ENCODE peak calls at places on chromosomes 1 and 21, in four cellular contexts. One of them, this sample, is unnamed.

GRCh38 chr21:35191128-35191527 is 142.0 kb upstream of the RUNX1 start:
- DNase-seq in GM19239: no peak
- DNase-seq in NCI-H1930: no peak
- DNase-seq in nephron progenitor cell: no peak
- DNase-seq in this sample: no peak

GRCh38 chr1:110874303-110875215 is 1.6 kb downstream of the CD53 start:
- DNase-seq in GM19239: no peak
- DNase-seq in NCI-H1930: no peak
- DNase-seq in nephron progenitor cell: no peak
- DNase-seq in this sample: no peak

GRCh38 chr1:57831624-57832023 is 407.8 kb upstream of the DAB1 start:
- DNase-seq in GM19239: no peak
- DNase-seq in NCI-H1930: no peak
- DNase-seq in nephron progenitor cell: no peak
- DNase-seq in this sample: no peak

GRCh38 chr1:109740615-109741373 is at the start of gene GSTM3:
- DNase-seq in GM19239: no peak
- DNase-seq in NCI-H1930: no peak
- DNase-seq in nephron progenitor cell: no peak
- DNase-seq in this sample: no peak

GRCh38 chr1:205140113-205140512 is 18.3 kb upstream of the RBBP5 start:
- DNase-seq in GM19239: no peak
- DNase-seq in NCI-H1930: no peak
- DNase-seq in nephron progenitor cell: no peak
- DNase-seq in this sample: no peak

GRCh38 chr1:198298653-198299052 is 141.9 kb downstream of the NEK7 start:
- DNase-seq in GM19239: no peak
- DNase-seq in NCI-H1930: no peak
- DNase-seq in nephron progenitor cell: no peak
- DNase-seq in this sample: no peak

GRCh38 chr1:113197662-113198330 is 124.8 kb downstream of the LRIG2 start:
- DNase-seq in GM19239: no peak
- DNase-seq in NCI-H1930: no peak
- DNase-seq in nephron progenitor cell: no peak
- DNase-seq in this sample: no peak

GRCh38 chr1:207854001-207854400 is 56.9 kb downstream of the CD34 start:
- DNase-seq in GM19239: no peak
- DNase-seq in NCI-H1930: no peak
- DNase-seq in nephron progenitor cell: no peak
- DNase-seq in this sample: peak

GRCh38 chr1:201282931-201283829 is at the start of gene PKP1:
- DNase-seq in GM19239: no peak
- DNase-seq in NCI-H1930: no peak
- DNase-seq in nephron progenitor cell: peak
- DNase-seq in this sample: no peak

GRCh38 chr1:152953761-152954160 is 6.8 kb downstream of the SPRR5 start:
- DNase-seq in GM19239: no peak
- DNase-seq in NCI-H1930: no peak
- DNase-seq in nephron progenitor cell: no peak
- DNase-seq in this sample: no peak

GRCh38 chr1:193079187-193079586 is 19.8 kb downstream of the RO60 start:
- DNase-seq in GM19239: no peak
- DNase-seq in NCI-H1930: no peak
- DNase-seq in nephron progenitor cell: no peak
- DNase-seq in this sample: no peak

GRCh38 chr1:225834417-225835329 is 24.7 kb downstream of the EPHX1 start:
- DNase-seq in GM19239: no peak
- DNase-seq in NCI-H1930: no peak
- DNase-seq in nephron progenitor cell: no peak
- DNase-seq in this sample: no peak

GRCh38 chr1:103191327-103191726 is 83.0 kb upstream of the COL11A1 start:
- DNase-seq in GM19239: no peak
- DNase-seq in NCI-H1930: no peak
- DNase-seq in nephron progenitor cell: no peak
- DNase-seq in this sample: no peak

GRCh38 chr1:100400332-100400933 is 48.1 kb downstream of the CDC14A start:
- DNase-seq in GM19239: no peak
- DNase-seq in NCI-H1930: no peak
- DNase-seq in nephron progenitor cell: no peak
- DNase-seq in this sample: no peak

GRCh38 chr1:111592389-111593361 is 26.9 kb upstream of the RAP1A start:
- DNase-seq in GM19239: no peak
- DNase-seq in NCI-H1930: no peak
- DNase-seq in nephron progenitor cell: peak
- DNase-seq in this sample: peak

GRCh38 chr1:69055223-69055622 is 512.5 kb upstream of the LRRC7 start:
- DNase-seq in GM19239: no peak
- DNase-seq in NCI-H1930: no peak
- DNase-seq in nephron progenitor cell: no peak
- DNase-seq in this sample: no peak

GRCh38 chr21:14991957-14992356 is 72.8 kb downstream of the NRIP1 start:
- DNase-seq in GM19239: no peak
- DNase-seq in NCI-H1930: no peak
- DNase-seq in nephron progenitor cell: no peak
- DNase-seq in this sample: no peak

GRCh38 chr1:65255088-65256050 is 54.0 kb upstream of the DNAJC6 start:
- DNase-seq in GM19239: no peak
- DNase-seq in NCI-H1930: no peak
- DNase-seq in nephron progenitor cell: peak
- DNase-seq in this sample: no peak

This sample was measured in coronary artery.